ENCODE peak calls at places on chromosome 18, in seven cellular contexts. T is cardiac fibroblast; P is stimulated activated naive B cell treated with anti-CD40 and anti-IgM and Interleukin-4, amounts not matched to agents 10 μg/mL and 1 μg/mL and 100 μg/mL, for 72 hours; S is IMR-90; A is fibroblast of lung; O is osteoblast; E is AG08396. G is an unnamed sample.

GRCh38 chr18:67651438-67651837 is 134.9 kb upstream of the DSEL start:
- DNase-seq in A (peak; percentile 5), P (no peak), E (no peak), T (peak; percentile 46), S (no peak), O (no peak), G (peak; percentile 16)

GRCh38 chr18:3892141-3892540 is 442.2 kb downstream of the TGIF1 start:
- DNase-seq in O (no peak), E (no peak), P (no peak), A (no peak), T (no peak), S (no peak), G (no peak)

GRCh38 chr18:63249781-63250180 is 69.8 kb downstream of the BCL2 start:
- DNase-seq in A (peak; percentile 33), E (no peak), T (no peak), P (no peak), S (no peak), O (no peak), G (no peak)

GRCh38 chr18:7272268-7273049 is 41.6 kb downstream of the LRRC30 start:
- DNase-seq in P (no peak), S (peak; percentile 61), E (peak; percentile 44), O (peak; percentile 88), A (peak; percentile 81), T (peak; percentile 89), G (peak; percentile 31)

GRCh38 chr18:49621851-49622351 is 60.0 kb downstream of the LIPG start:
- DNase-seq in O (no peak), P (no peak), A (no peak), E (no peak), S (no peak), T (no peak), G (no peak)

GRCh38 chr18:56807883-56808282 is 156.7 kb downstream of the WDR7 start:
- DNase-seq in E (no peak), P (no peak), O (no peak), A (no peak), T (no peak), S (no peak), G (no peak)

GRCh38 chr18:2114289-2114688 is 457.0 kb downstream of the METTL4 start:
- DNase-seq in E (no peak), T (no peak), A (no peak), P (no peak), O (no peak), S (no peak), G (no peak)

GRCh38 chr18:63002803-63003445 is 287.6 kb downstream of the PHLPP1 start:
- DNase-seq in T (no peak), S (no peak), O (no peak), P (no peak), E (no peak), A (no peak), G (no peak)

G was measured in AG08395.